ENCODE peak calls at places on chromosomes 4 and X, in four cellular contexts. One of them, this sample, is unnamed.

GRCh38 chr4:110815950-110816349 is 193.1 kb upstream of the PITX2 start:
- DNase-seq in endothelial cell: no peak
- DNase-seq in RWPE1: no peak
- DNase-seq in body of pancreas: no peak
- DNase-seq in this sample: no peak

GRCh38 chr4:183469936-183470335 is 25.5 kb downstream of the CDKN2AIP start:
- DNase-seq in endothelial cell: no peak
- DNase-seq in RWPE1: peak; percentile 57
- DNase-seq in body of pancreas: no peak
- DNase-seq in this sample: no peak

GRCh38 chrX:153238361-153238760 is 59.3 kb downstream of the MAGEA1 start:
- DNase-seq in endothelial cell: no peak
- DNase-seq in body of pancreas: no peak
- DNase-seq in RWPE1: no peak
- DNase-seq in this sample: no peak

GRCh38 chrX:68196939-68197791 is 236.1 kb downstream of the OPHN1 start:
- DNase-seq in body of pancreas: peak; percentile 36
- DNase-seq in endothelial cell: peak; percentile 28
- DNase-seq in RWPE1: peak; percentile 60
- DNase-seq in this sample: peak; percentile 26

GRCh38 chrX:102985182-102985581 is 48.1 kb downstream of the RAB40AL start:
- DNase-seq in RWPE1: no peak
- DNase-seq in endothelial cell: no peak
- DNase-seq in body of pancreas: no peak
- DNase-seq in this sample: no peak

GRCh38 chr4:145482209-145483021 is 762 bp downstream of the SMAD1 start:
- DNase-seq in endothelial cell: peak; percentile 50
- DNase-seq in RWPE1: peak; percentile 46
- DNase-seq in body of pancreas: peak; percentile 62
- DNase-seq in this sample: peak; percentile 89

GRCh38 chr4:155173371-155173770 is 35.1 kb upstream of the NPY2R start:
- DNase-seq in endothelial cell: no peak
- DNase-seq in RWPE1: no peak
- DNase-seq in body of pancreas: no peak
- DNase-seq in this sample: no peak

GRCh38 chr4:136277741-136278140 is 1254.6 kb downstream of the PCDH18 start:
- DNase-seq in RWPE1: no peak
- DNase-seq in endothelial cell: no peak
- DNase-seq in body of pancreas: no peak
- DNase-seq in this sample: no peak

GRCh38 chrX:129360175-129360574 is 163.1 kb downstream of the SMARCA1 start:
- DNase-seq in RWPE1: peak; percentile 26
- DNase-seq in body of pancreas: peak; percentile 24
- DNase-seq in endothelial cell: peak; percentile 22
- DNase-seq in this sample: peak; percentile 61

GRCh38 chr4:121340247-121340646 is 40.6 kb downstream of the QRFPR start:
- DNase-seq in RWPE1: no peak
- DNase-seq in endothelial cell: no peak
- DNase-seq in body of pancreas: no peak
- DNase-seq in this sample: no peak

GRCh38 chr4:123750044-123750443 is 353.4 kb downstream of the SPRY1 start:
- DNase-seq in endothelial cell: no peak
- DNase-seq in body of pancreas: no peak
- DNase-seq in RWPE1: no peak
- DNase-seq in this sample: no peak

GRCh38 chrX:132412208-132412607 is 76.6 kb downstream of the MBNL3 start:
- DNase-seq in RWPE1: no peak
- DNase-seq in body of pancreas: no peak
- DNase-seq in endothelial cell: peak; percentile 4
- DNase-seq in this sample: no peak

GRCh38 chrX:104309169-104309568 is 54.4 kb upstream of the ESX1 start:
- DNase-seq in RWPE1: no peak
- DNase-seq in endothelial cell: no peak
- DNase-seq in body of pancreas: no peak
- DNase-seq in this sample: no peak
- TF ChIP-seq CTCF in RWPE1: no peak
- TF ChIP-seq CTCF in endothelial cell: no peak
- TF ChIP-seq CTCF in body of pancreas: no peak
- TF ChIP-seq CTCF in this sample: no peak

DNA sequence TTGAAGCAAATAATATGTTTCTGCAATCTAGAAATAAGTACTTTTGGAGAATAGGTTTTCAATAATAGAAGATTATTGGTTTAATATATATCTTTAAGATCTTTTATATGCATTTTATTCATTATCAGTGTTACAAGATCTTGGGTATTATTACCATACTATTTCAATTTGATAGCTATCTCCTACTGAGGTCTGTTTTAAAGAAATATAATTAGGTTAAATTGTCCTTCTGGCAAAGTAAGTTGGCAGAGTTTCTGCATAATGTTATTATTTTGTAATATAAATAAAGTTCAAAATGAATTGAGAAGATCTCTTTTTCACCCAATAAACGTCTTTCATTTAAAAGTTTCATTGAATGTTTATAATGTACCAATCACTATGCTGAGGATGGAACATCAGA is 443.7 kb downstream of the FAT4 start:
- DNase-seq in RWPE1: no peak
- DNase-seq in body of pancreas: no peak
- DNase-seq in endothelial cell: no peak
- DNase-seq in this sample: no peak
- TF ChIP-seq CTCF in RWPE1: no peak
- TF ChIP-seq CTCF in body of pancreas: no peak
- TF ChIP-seq CTCF in endothelial cell: no peak
- TF ChIP-seq CTCF in this sample: no peak

GRCh38 chr4:68518889-68519288 is 57.2 kb downstream of the UGT2B17 start:
- DNase-seq in body of pancreas: no peak
- DNase-seq in RWPE1: no peak
- DNase-seq in endothelial cell: no peak
- DNase-seq in this sample: no peak
- TF ChIP-seq CTCF in body of pancreas: no peak
- TF ChIP-seq CTCF in RWPE1: no peak
- TF ChIP-seq CTCF in endothelial cell: no peak
- TF ChIP-seq CTCF in this sample: no peak

GRCh38 chr4:38314663-38315062 is 349.3 kb upstream of the KLF3 start:
- DNase-seq in endothelial cell: no peak
- DNase-seq in body of pancreas: peak; percentile 76
- DNase-seq in RWPE1: peak; percentile 69
- DNase-seq in this sample: no peak

GRCh38 chr4:38313175-38313574 is 350.8 kb upstream of the KLF3 start:
- DNase-seq in body of pancreas: peak; percentile 55
- DNase-seq in RWPE1: no peak
- DNase-seq in endothelial cell: no peak
- DNase-seq in this sample: no peak

GRCh38 chr4:38316045-38316444 is 348.0 kb upstream of the KLF3 start:
- DNase-seq in RWPE1: no peak
- DNase-seq in body of pancreas: no peak
- DNase-seq in endothelial cell: no peak
- DNase-seq in this sample: no peak

GRCh38 chr4:38315296-38315695 is 348.7 kb upstream of the KLF3 start:
- DNase-seq in RWPE1: no peak
- DNase-seq in body of pancreas: no peak
- DNase-seq in endothelial cell: no peak
- DNase-seq in this sample: no peak

DNA sequence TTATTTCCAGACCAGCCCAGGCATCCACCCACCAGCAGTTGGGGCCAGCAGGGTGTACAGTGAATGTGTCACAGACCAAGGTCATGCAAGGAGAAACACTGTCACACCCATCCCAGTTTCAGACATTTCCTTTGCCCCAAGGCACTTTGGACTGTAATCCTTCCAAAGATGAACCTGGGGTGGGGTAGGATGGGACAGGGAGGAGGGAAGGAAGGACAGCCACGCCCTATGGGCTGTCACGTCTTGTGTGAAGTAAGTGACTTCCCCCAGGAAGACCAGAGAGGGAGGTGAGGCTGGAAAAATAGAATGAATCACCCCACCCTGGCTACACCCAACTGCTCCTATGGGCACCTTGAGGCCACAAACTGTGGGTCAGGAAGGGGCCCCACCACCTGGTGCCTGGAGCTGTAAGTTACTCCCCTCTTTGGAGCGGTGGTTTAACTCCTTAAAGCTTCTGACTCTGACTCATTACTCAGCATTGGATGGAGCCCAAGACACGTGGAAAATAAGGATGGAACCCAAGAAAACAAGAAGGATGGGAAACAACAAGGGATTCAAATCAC is 349.9 kb upstream of the KLF3 start:
- DNase-seq in body of pancreas: no peak
- DNase-seq in RWPE1: peak; percentile 74
- DNase-seq in endothelial cell: no peak
- DNase-seq in this sample: no peak
- TF ChIP-seq CTCF in body of pancreas: no peak
- TF ChIP-seq CTCF in RWPE1: no peak
- TF ChIP-seq CTCF in endothelial cell: no peak
- TF ChIP-seq CTCF in this sample: no peak

GRCh38 chr4:3324093-3324815 is 31.4 kb downstream of the RGS12 start:
- DNase-seq in endothelial cell: no peak
- DNase-seq in RWPE1: no peak
- DNase-seq in body of pancreas: peak; percentile 8
- DNase-seq in this sample: no peak
- TF ChIP-seq CTCF in endothelial cell: no peak
- TF ChIP-seq CTCF in RWPE1: no peak
- TF ChIP-seq CTCF in body of pancreas: no peak
- TF ChIP-seq CTCF in this sample: no peak

DNA sequence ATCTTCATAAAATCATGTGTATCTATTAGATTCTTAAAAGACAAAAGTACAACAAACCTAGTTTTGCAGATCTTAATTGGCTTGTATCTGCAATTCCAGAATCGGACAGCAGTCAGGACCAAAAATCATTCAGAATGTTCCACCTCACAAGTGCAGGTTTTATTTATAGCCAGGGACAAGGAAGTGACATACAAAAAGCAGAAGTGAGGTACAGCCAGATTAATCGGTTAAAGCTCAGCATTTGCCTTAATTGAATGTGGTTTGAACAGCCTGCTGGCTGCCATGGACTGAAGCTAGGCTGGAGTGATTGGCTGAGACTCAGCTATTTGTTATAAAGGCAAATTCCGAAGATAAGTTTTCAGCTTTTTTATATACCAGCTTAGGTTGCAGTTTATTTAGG is 932.6 kb downstream of the C4orf33 start:
- DNase-seq in body of pancreas: no peak
- DNase-seq in endothelial cell: no peak
- DNase-seq in RWPE1: no peak
- DNase-seq in this sample: no peak
- TF ChIP-seq CTCF in body of pancreas: no peak
- TF ChIP-seq CTCF in endothelial cell: no peak
- TF ChIP-seq CTCF in RWPE1: no peak
- TF ChIP-seq CTCF in this sample: no peak